ENCODE peak calls at places on chromosomes 2 and 18, in nine cellular contexts. M, V, F, D, P, E, U, H and O are unnamed samples.

GRCh38 chr2:147679664-147680502 is 164.9 kb upstream of the ACVR2A start:
- DNase-seq in M (peak; percentile 1), P (no peak), U (no peak), V (no peak), E (no peak), F (no peak), D (no peak), H (no peak), O (no peak)

GRCh38 chr2:156784034-156784433 is 347.9 kb downstream of the GPD2 start:
- DNase-seq in E (no peak), U (no peak), H (no peak), M (no peak), P (no peak), F (no peak), V (no peak), D (no peak), O (no peak)

GRCh38 chr2:86492057-86492456 is 50.9 kb downstream of the KDM3A start:
- DNase-seq in M (no peak), V (no peak), H (no peak), P (no peak), D (no peak), U (no peak), E (no peak), F (no peak), O (no peak)

GRCh38 chr2:85999131-85999831 is 106.4 kb downstream of the POLR1A start:
- DNase-seq in D (peak; percentile 77), F (no peak), M (peak; percentile 49), V (no peak), H (peak; percentile 74), U (no peak), P (no peak), E (no peak), O (peak; percentile 46)

GRCh38 chr2:38505779-38506178 is 96.9 kb downstream of the HNRNPLL start:
- DNase-seq in H (peak; percentile 42), E (peak; percentile 96), F (peak; percentile 96), U (peak; percentile 48), P (peak; percentile 68), V (no peak), D (no peak), M (peak; percentile 87), O (no peak)

GRCh38 chr18:906416-907170 is 1.9 kb downstream of the ADCYAP1 start:
- DNase-seq in H (no peak), M (no peak), F (no peak), U (no peak), P (no peak), D (no peak), E (no peak), V (no peak), O (no peak)

GRCh38 chr18:2111456-2111855 is 459.8 kb downstream of the METTL4 start:
- DNase-seq in U (no peak), E (no peak), F (no peak), H (no peak), P (no peak), V (no peak), M (no peak), D (no peak), O (no peak)

GRCh38 chr2:158009425-158009824 is 92.3 kb upstream of the UPP2 start:
- DNase-seq in D (no peak), P (no peak), V (no peak), M (no peak), E (no peak), H (peak; percentile 15), F (no peak), U (no peak), O (no peak)

GRCh38 chr2:218196974-218197373 is 20.0 kb upstream of the ARPC2 start:
- DNase-seq in U (no peak), F (no peak), P (no peak), E (no peak), M (no peak), D (no peak), V (no peak), H (no peak), O (no peak)

GRCh38 chr18:8847900-8848299 is 142.5 kb downstream of the MTCL1 start:
- DNase-seq in D (no peak), U (peak; percentile 58), H (no peak), V (no peak), F (peak; percentile 74), M (no peak), P (no peak), E (no peak), O (no peak)

GRCh38 chr2:62189196-62189595 is 6.7 kb upstream of the B3GNT2 start:
- DNase-seq in H (no peak), E (no peak), U (no peak), F (no peak), D (no peak), M (no peak), V (no peak), P (no peak), O (no peak)

GRCh38 chr2:85650456-85650855 is 17.5 kb downstream of the SFTPB start:
- DNase-seq in V (no peak), F (no peak), P (no peak), E (no peak), D (no peak), H (no peak), M (no peak), U (no peak), O (no peak)

GRCh38 chr2:27130396-27130795 is 4.0 kb downstream of the PREB start:
- DNase-seq in M (no peak), H (no peak), V (no peak), D (peak; percentile 56), E (no peak), P (no peak), U (no peak), F (no peak), O (peak; percentile 51)

GRCh38 chr2:157559061-157559460 is 69.6 kb downstream of the ACVR1C start:
- DNase-seq in E (no peak), H (no peak), P (no peak), D (no peak), V (no peak), U (no peak), F (no peak), M (peak; percentile 4), O (no peak)

GRCh38 chr2:152309352-152310214 is 25.4 kb upstream of the FMNL2 start:
- DNase-seq in P (no peak), M (no peak), D (no peak), F (no peak), E (no peak), U (no peak), H (no peak), V (no peak), O (no peak)

GRCh38 chr2:217099561-217099960 is 239.7 kb upstream of the TNP1 start:
- DNase-seq in V (no peak), D (no peak), H (no peak), F (no peak), E (no peak), P (no peak), U (peak; percentile 46), M (no peak), O (no peak)

GRCh38 chr2:238879621-238880377 is 31.9 kb downstream of the TWIST2 start:
- DNase-seq in U (no peak), D (peak; percentile 60), F (no peak), P (no peak), M (no peak), V (no peak), H (no peak), E (no peak), O (no peak)

GRCh38 chr18:28043631-28044030 is 133.3 kb downstream of the CDH2 start:
- DNase-seq in D (no peak), V (no peak), E (no peak), M (no peak), P (no peak), H (no peak), U (no peak), F (no peak), O (no peak)

GRCh38 chr2:120289221-120289906 is 36.7 kb downstream of the RALB start:
- DNase-seq in M (no peak), H (no peak), E (no peak), F (no peak), V (no peak), D (no peak), P (no peak), U (no peak), O (no peak)

GRCh38 chr2:68936462-68936861 is 16.2 kb downstream of the GKN2 start:
- DNase-seq in U (no peak), F (no peak), H (no peak), M (peak; percentile 82), E (no peak), V (no peak), P (no peak), D (no peak), O (no peak)

DNA sequence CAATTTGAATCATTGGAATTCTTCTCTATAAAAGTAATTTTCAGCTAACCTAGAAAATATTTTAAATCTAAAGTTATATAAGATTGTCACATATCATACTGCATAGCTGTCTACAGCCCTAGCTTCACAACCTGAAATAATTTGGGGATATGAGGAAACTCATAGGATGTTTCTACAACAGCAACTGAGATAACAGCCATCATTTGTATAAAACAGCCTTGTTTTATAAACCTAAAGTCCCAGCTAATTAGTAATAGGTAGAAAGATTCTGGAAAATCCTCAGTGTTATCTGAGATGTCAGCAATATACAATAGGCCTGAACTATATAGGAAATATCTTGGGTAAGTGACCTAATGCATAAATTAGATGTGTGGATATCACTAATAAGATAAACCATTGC is 47.6 kb upstream of the TSPYL6 start:
- DNase-seq in F (no peak), V (no peak), H (no peak), E (no peak), M (no peak), U (no peak), P (no peak), D (no peak), O (no peak)
- TF ChIP-seq POLR2A in F (no peak), V (no peak), H (no peak), E (no peak), M (no peak), U (no peak), P (no peak), D (no peak), O (no peak)

DNA sequence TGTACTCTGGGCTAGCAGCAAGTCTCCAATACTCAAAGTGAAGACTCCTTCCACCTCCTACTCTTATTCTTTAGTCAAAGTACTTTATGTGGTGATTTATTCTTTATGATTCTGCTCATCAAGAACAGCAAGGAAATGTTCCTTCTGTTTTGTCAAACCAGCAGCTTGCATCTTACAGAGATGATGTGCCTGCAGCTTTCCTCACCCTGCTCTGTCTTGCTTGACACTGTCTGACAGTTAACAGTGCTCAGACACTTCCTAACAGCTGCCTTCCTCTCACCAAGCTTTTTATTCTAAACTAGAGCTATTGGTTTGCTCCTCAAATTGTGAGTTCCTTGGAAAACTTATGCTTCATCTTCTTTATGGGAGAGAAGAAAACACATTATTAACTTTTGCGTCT is 723.5 kb upstream of the DDX18 start:
- DNase-seq in D (no peak), F (no peak), U (no peak), M (no peak), P (no peak), V (no peak), H (no peak), E (no peak), O (no peak)
- H3K4me3 ChIP-seq in D (no peak overlapping the region), F (no peak overlapping the region), U (no peak overlapping the region), M (no peak overlapping the region), P (no peak overlapping the region), V (no peak overlapping the region), H (no peak overlapping the region), E (no peak overlapping the region), O (no peak overlapping the region)

GRCh38 chr2:113890253-113891235 is 655 bp downstream of the ACTR3 start:
- DNase-seq in E (peak; percentile 63), V (peak; percentile 59), F (peak; percentile 85), D (peak; percentile 93), P (peak; percentile 85), H (peak; percentile 84), U (peak; percentile 63), M (peak; percentile 80), O (peak; percentile 84)
- TF ChIP-seq POLR2A in E (peak; percentile 67), V (no peak), F (peak; percentile 48), D (no peak), P (no peak), H (peak; percentile 52), U (no peak), M (peak; percentile 69), O (no peak)

GRCh38 chr2:122478108-122478507 is 722.7 kb downstream of the TSN start:
- DNase-seq in U (no peak), V (no peak), H (no peak), D (no peak), E (no peak), M (no peak), F (no peak), P (no peak), O (no peak)
- H3K4me3 ChIP-seq in U (no peak overlapping the region), V (no peak overlapping the region), H (no peak overlapping the region), D (no peak overlapping the region), E (no peak overlapping the region), M (no peak overlapping the region), F (no peak overlapping the region), P (no peak overlapping the region), O (no peak overlapping the region)